ENCODE peak calls at places on chromosomes 1 and 21, in four cellular contexts. One of them, this sample, is unnamed.

GRCh38 chr1:51644533-51645197 is 27.8 kb downstream of the OSBPL9 start:
- DNase-seq in HCT116: peak
- DNase-seq in tibial nerve: no peak
- DNase-seq in heart left ventricle: no peak
- DNase-seq in this sample: no peak

GRCh38 chr1:58620926-58621325 is 43.9 kb upstream of the TACSTD2 start:
- DNase-seq in tibial nerve: no peak
- DNase-seq in heart left ventricle: no peak
- DNase-seq in HCT116: no peak
- DNase-seq in this sample: no peak

GRCh38 chr1:98323906-98324358 is 337.6 kb upstream of the SNX7 start:
- DNase-seq in tibial nerve: no peak
- DNase-seq in HCT116: peak
- DNase-seq in heart left ventricle: no peak
- DNase-seq in this sample: no peak

GRCh38 chr1:230255116-230255515 is 171.0 kb downstream of the PGBD5 start:
- DNase-seq in HCT116: no peak
- DNase-seq in heart left ventricle: no peak
- DNase-seq in tibial nerve: no peak
- DNase-seq in this sample: no peak

GRCh38 chr1:2313651-2314296 is 77.6 kb downstream of the MORN1 start:
- DNase-seq in HCT116: no peak
- DNase-seq in heart left ventricle: no peak
- DNase-seq in tibial nerve: no peak
- DNase-seq in this sample: no peak

GRCh38 chr1:30757196-30757949 is at the start of gene LAPTM5:
- DNase-seq in HCT116: no peak
- DNase-seq in tibial nerve: no peak
- DNase-seq in heart left ventricle: peak
- DNase-seq in this sample: peak

GRCh38 chr1:71002706-71003105 is 44.9 kb downstream of the PTGER3 start:
- DNase-seq in heart left ventricle: no peak
- DNase-seq in HCT116: no peak
- DNase-seq in tibial nerve: no peak
- DNase-seq in this sample: no peak

GRCh38 chr1:225780609-225781008 is 3.0 kb downstream of the SRP9 start:
- DNase-seq in tibial nerve: no peak
- DNase-seq in heart left ventricle: no peak
- DNase-seq in HCT116: no peak
- DNase-seq in this sample: no peak

GRCh38 chr1:182816863-182817262 is 22.3 kb upstream of the DHX9 start:
- DNase-seq in tibial nerve: no peak
- DNase-seq in heart left ventricle: no peak
- DNase-seq in HCT116: no peak
- DNase-seq in this sample: no peak

GRCh38 chr1:29197590-29197924 is 15.9 kb upstream of the SRSF4 start:
- DNase-seq in HCT116: peak
- DNase-seq in tibial nerve: no peak
- DNase-seq in heart left ventricle: no peak
- DNase-seq in this sample: peak

GRCh38 chr1:36204347-36204909 is 19.8 kb upstream of the THRAP3 start:
- DNase-seq in tibial nerve: no peak
- DNase-seq in heart left ventricle: no peak
- DNase-seq in HCT116: no peak
- DNase-seq in this sample: no peak

GRCh38 chr21:35831791-35832190 is 228.5 kb downstream of the SETD4 start:
- DNase-seq in HCT116: no peak
- DNase-seq in heart left ventricle: no peak
- DNase-seq in tibial nerve: no peak
- DNase-seq in this sample: no peak

GRCh38 chr1:17538428-17539130 is 919 bp upstream of the ARHGEF10L start:
- DNase-seq in tibial nerve: no peak
- DNase-seq in HCT116: no peak
- DNase-seq in heart left ventricle: no peak
- DNase-seq in this sample: no peak

GRCh38 chr1:202235856-202236837 is 42.5 kb downstream of the LGR6 start:
- DNase-seq in tibial nerve: no peak
- DNase-seq in heart left ventricle: peak
- DNase-seq in HCT116: peak
- DNase-seq in this sample: peak

GRCh38 chr1:203306089-203306969 is 1.0 kb downstream of the BTG2 start:
- DNase-seq in heart left ventricle: peak
- DNase-seq in tibial nerve: peak
- DNase-seq in HCT116: peak
- DNase-seq in this sample: peak

GRCh38 chr1:212595787-212596714 is 12.5 kb upstream of the ATF3 start:
- DNase-seq in heart left ventricle: no peak
- DNase-seq in tibial nerve: no peak
- DNase-seq in HCT116: peak
- DNase-seq in this sample: peak

GRCh38 chr21:44904141-44904923 is 16.4 kb downstream of the ITGB2 start:
- DNase-seq in tibial nerve: no peak
- DNase-seq in HCT116: no peak
- DNase-seq in heart left ventricle: no peak
- DNase-seq in this sample: no peak

GRCh38 chr21:44902268-44903053 is 18.2 kb downstream of the ITGB2 start:
- DNase-seq in heart left ventricle: no peak
- DNase-seq in tibial nerve: no peak
- DNase-seq in HCT116: no peak
- DNase-seq in this sample: no peak

GRCh38 chr21:44905016-44905724 is 15.5 kb downstream of the ITGB2 start:
- DNase-seq in heart left ventricle: peak
- DNase-seq in tibial nerve: no peak
- DNase-seq in HCT116: no peak
- DNase-seq in this sample: no peak

GRCh38 chr21:44903054-44903685 is 17.5 kb downstream of the ITGB2 start:
- DNase-seq in heart left ventricle: peak
- DNase-seq in tibial nerve: no peak
- DNase-seq in HCT116: no peak
- DNase-seq in this sample: no peak

DNA sequence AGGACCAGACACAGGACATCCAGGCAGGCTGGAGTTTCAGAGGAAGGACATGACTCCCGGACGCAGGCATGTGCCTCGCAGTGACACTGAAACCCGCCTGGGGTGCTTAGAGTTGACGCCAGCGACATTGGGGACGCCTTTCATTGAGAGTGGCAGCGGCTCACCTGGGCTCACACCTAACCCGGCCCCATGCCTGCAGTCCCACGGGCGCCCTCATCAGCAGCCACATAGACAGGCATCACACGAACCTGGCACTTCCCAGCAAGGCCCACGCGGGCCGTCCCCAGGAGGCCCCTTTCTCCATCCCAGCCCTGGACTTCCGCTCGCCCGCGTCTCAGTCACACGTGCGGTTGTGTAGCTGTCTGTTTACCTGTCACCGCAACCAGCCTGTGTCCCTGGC is 17.0 kb downstream of the ITGB2 start:
- DNase-seq in heart left ventricle: peak
- DNase-seq in HCT116: no peak
- DNase-seq in tibial nerve: no peak
- DNase-seq in this sample: no peak
- TF ChIP-seq POLR2A in heart left ventricle: no peak
- TF ChIP-seq POLR2A in HCT116: no peak
- TF ChIP-seq POLR2A in tibial nerve: no peak
- TF ChIP-seq POLR2A in this sample: no peak

GRCh38 chr1:108963052-108963686 is at the start of gene CLCC1:
- DNase-seq in HCT116: peak
- DNase-seq in tibial nerve: peak
- DNase-seq in heart left ventricle: peak
- DNase-seq in this sample: peak
- TF ChIP-seq POLR2A in HCT116: peak
- TF ChIP-seq POLR2A in tibial nerve: peak
- TF ChIP-seq POLR2A in heart left ventricle: no peak
- TF ChIP-seq POLR2A in this sample: peak

DNA sequence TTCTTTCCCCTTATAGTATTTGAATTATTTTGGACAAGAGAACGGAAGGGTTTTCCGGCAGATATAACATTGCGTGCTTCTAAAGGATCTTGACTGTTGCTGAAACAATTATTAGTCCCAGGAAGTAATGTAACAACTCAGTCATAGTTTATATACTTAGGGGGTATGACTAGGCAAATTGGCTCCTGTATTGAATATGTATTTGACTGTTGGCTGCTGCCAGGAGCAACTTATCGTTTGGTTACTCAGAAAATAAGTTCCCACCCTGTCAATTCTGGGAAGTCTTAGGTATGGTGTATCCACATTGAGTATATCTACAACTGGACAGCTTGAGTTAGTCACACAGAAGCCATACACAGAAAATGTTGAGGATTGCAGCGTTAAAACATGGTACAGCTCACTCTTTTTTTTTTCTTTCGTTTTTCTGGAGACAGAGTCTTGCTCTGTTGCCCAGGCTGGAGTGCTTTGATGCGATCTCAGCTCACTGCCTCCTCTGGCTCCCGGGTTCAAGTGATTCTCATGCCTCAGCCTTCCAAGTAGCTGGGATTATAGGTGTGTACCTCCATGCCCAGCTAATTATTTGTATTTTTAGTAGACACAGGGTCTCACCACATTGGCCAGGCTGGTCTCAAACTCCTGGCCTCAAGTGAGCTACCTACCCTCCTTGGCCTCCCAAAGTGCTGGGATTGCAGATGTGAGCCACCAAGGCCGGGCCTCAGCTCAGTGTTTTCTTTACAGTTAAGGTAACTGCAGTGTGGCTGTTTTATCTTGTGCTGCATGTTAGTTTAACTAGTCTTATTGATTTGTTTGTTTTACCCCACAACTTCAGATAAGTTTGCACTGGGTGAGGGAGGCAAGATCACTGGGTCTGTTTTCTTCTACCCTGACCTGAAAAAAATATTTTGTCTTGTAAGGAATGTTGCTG is 10.2 kb downstream of the SMAP2 start:
- DNase-seq in heart left ventricle: no peak
- DNase-seq in HCT116: no peak
- DNase-seq in tibial nerve: no peak
- DNase-seq in this sample: peak
- TF ChIP-seq POLR2A in heart left ventricle: no peak
- TF ChIP-seq POLR2A in HCT116: no peak
- TF ChIP-seq POLR2A in tibial nerve: no peak
- TF ChIP-seq POLR2A in this sample: peak

DNA sequence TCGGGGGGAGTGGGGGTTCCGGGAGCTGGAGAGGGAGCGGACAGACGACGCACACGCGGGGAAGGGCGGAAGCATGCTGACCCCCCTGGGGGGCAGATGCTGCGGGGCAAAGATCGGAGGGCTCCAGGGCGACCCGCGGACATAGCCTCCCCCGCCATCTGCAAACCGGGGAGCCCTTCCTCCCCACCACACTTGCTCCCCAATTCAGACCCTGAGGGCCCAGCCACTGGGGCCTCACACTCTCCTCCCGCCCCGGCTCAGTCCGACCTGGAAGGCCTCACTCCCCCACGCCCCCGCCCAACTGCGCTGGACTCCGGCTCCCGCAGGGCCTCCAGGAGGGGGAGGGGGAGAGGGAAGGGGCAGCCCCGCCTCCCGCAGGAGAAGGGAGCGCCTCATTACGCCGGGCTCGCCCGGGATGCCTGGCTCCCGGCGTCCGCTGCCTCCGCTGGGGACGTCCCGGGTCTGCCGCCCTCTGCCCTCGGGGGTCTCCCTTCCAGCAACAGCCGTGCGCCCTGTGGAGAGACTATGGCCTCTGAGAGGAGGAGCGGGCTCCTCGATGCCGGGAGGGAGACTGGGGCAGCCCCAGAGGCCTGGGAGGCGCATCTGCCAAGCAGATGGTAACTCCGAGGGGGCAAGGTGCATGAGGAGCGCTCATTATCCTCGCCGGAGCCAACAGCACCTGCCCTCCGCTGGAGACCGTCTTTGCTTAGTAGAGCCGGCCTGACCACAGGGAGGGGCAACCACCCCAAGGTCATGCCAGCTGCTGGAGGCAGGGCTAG is 636 bp upstream of the CAMK2N1 start:
- DNase-seq in tibial nerve: no peak
- DNase-seq in heart left ventricle: peak
- DNase-seq in HCT116: no peak
- DNase-seq in this sample: no peak
- TF ChIP-seq POLR2A in tibial nerve: no peak
- TF ChIP-seq POLR2A in heart left ventricle: no peak
- TF ChIP-seq POLR2A in HCT116: no peak
- TF ChIP-seq POLR2A in this sample: no peak

GRCh38 chr1:1162597-1163537 is 10.8 kb upstream of the TTLL10 start:
- DNase-seq in tibial nerve: no peak
- DNase-seq in HCT116: peak
- DNase-seq in heart left ventricle: no peak
- DNase-seq in this sample: no peak
- TF ChIP-seq POLR2A in tibial nerve: no peak
- TF ChIP-seq POLR2A in HCT116: no peak
- TF ChIP-seq POLR2A in heart left ventricle: no peak
- TF ChIP-seq POLR2A in this sample: no peak

DNA sequence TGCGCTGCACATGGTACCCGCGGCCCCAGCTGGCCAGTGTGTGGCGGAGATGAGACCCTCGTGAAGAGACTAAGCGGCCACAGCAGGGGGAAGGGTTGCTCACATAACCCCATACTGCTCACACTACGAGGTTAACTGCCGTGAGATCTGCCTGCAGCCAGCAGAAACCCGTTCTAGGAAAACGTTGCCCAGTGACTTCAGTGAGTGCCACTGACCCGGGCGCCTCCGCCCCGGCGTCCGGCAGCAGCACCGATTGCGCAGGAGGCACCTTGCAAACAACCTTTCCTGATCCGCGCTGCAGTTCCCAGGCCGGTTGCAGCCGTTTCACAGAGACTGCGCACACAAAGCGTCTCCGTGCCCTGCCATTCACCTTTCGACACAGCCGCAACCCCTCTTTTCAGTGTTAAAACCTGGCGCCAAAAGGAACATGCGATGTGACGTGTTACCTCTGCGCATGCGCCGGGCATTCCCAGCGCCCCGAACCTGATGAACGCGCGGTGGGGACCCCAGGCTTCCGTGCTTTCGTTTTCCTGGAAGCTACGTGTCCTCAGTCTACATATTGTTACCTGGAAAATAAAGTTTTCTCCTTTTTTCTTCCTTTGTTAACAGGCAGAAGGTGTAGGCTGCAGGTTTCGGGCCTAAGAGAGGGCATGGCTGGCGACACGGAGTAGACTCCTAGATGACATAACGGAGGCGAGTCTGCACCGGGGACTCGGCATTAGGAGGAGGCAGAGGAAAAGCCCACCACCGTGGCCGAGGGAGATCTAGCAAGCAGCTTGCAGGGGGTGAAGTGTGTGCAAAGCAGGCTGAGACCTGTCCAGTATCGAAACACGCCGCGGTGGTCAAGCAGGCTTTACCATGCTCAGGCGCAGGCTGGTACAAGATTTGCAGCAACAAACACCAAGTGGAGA is 8.9 kb downstream of the VPS26C start:
- DNase-seq in HCT116: no peak
- DNase-seq in heart left ventricle: peak
- DNase-seq in tibial nerve: no peak
- DNase-seq in this sample: peak
- TF ChIP-seq POLR2A in HCT116: no peak
- TF ChIP-seq POLR2A in heart left ventricle: no peak
- TF ChIP-seq POLR2A in tibial nerve: no peak
- TF ChIP-seq POLR2A in this sample: peak